ENCODE peak calls at places on chromosomes 12 and 14, in four cellular contexts. L is A549, I is pancreas, E is OCI-LY7. M is an unnamed sample. For H3K4me1, the result is how much of the 10 kb centered on the place peaks cover.

GRCh38 chr14:64501326-64502171 is 2.1 kb downstream of the ZBTB25 start:
- DNase-seq in L (peak), I (no peak), E (peak), M (peak)

GRCh38 chr12:118582863-118583262 is 206.5 kb downstream of the SUDS3 start:
- DNase-seq in L (no peak), I (no peak), E (no peak), M (no peak)

GRCh38 chr12:49187184-49187583 is 1.7 kb downstream of the TUBA1A start:
- DNase-seq in L (peak), I (no peak), E (no peak), M (no peak)

GRCh38 chr14:74945261-74945851 is 10.0 kb downstream of the PGF start:
- DNase-seq in L (peak), I (peak), E (peak), M (no peak)

GRCh38 chr12:5648692-5649338 is 216.9 kb downstream of the NTF3 start:
- DNase-seq in L (peak), I (no peak), E (peak), M (no peak)

GRCh38 chr12:40834321-40834720 is 142.1 kb downstream of the CNTN1 start:
- DNase-seq in L (no peak), I (no peak), E (no peak), M (no peak)

GRCh38 chr12:50772877-50773276 is 9.0 kb downstream of the ATF1 start:
- DNase-seq in L (no peak), I (no peak), E (no peak), M (no peak)

GRCh38 chr12:132282950-132283771 is 46.2 kb downstream of the GALNT9 start:
- DNase-seq in L (no peak), I (peak), E (peak), M (no peak)

GRCh38 chr12:46271846-46272245 is 3.0 kb upstream of the SLC38A1 start:
- DNase-seq in L (no peak), I (no peak), E (no peak), M (no peak)

GRCh38 chr12:52323416-52324067 is 2.3 kb upstream of the KRT83 start:
- DNase-seq in L (no peak), I (no peak), E (no peak), M (no peak)

GRCh38 chr14:105021656-105022275 is 883 bp upstream of the CDCA4 start:
- DNase-seq in L (peak), I (peak), E (peak), M (no peak)

GRCh38 chr14:99786423-99787051 is 6.7 kb upstream of the EML1 start:
- DNase-seq in L (no peak), I (no peak), E (no peak), M (no peak)

GRCh38 chr12:11497995-11498394 is 102.6 kb upstream of the PRB2 start:
- DNase-seq in L (no peak), I (no peak), E (peak), M (no peak)

GRCh38 chr14:104553166-104554087 is 26.1 kb upstream of the C14orf180 start:
- DNase-seq in L (no peak), I (peak), E (no peak), M (no peak)

GRCh38 chr14:104979758-104980591 is 1.8 kb upstream of the AHNAK2 start:
- DNase-seq in L (peak), I (peak), E (no peak), M (peak)

GRCh38 chr12:101828463-101829196 is 2.1 kb downstream of the GNPTAB start:
- DNase-seq in L (no peak), I (no peak), E (peak), M (no peak)
- H3K27ac ChIP-seq in L (no peak), I (no peak), E (peak), M (no peak)

DNA sequence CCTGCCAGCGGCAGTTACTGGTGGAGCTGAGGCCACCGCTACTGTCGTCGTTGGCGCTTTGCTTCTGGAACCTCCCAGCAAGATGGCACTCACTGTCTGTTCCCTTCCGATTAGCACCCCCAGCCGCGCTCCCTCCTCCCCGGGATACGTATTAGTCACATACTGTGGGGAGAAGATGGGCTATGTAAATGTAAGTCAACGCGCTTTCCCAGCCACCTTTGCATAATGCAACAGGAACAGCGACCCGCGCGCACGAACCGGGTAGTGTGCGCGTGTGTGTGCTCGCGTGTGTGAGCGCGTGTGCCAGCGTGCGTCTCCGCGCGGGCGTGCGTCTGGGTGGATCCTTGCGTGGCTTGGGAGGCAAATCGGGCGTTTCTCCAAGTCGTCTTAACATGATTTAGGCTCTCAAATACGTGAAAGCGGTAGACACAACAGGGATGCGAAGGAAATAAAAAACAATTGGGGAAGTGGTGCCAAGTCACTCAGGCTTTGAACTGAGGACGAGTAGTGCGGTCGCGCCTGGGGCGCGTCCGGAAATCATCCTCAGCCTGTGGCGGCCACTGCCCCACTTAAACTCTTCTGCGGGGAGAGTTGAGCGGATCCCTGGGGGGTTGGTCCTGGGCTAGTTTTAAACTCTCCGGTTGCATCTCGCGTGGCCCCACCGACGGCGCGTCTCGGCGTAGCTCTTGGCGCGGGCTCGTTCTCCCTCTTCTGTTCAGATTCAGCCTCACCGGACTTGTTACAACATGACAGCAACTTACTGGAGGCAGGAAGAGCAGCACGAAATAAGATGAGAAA is 1.8 kb downstream of the FLRT2 start:
- DNase-seq in L (peak), I (peak), E (no peak), M (peak)
- TF ChIP-seq CTCF in L (peak), I (no peak), E (no peak), M (peak)

DNA sequence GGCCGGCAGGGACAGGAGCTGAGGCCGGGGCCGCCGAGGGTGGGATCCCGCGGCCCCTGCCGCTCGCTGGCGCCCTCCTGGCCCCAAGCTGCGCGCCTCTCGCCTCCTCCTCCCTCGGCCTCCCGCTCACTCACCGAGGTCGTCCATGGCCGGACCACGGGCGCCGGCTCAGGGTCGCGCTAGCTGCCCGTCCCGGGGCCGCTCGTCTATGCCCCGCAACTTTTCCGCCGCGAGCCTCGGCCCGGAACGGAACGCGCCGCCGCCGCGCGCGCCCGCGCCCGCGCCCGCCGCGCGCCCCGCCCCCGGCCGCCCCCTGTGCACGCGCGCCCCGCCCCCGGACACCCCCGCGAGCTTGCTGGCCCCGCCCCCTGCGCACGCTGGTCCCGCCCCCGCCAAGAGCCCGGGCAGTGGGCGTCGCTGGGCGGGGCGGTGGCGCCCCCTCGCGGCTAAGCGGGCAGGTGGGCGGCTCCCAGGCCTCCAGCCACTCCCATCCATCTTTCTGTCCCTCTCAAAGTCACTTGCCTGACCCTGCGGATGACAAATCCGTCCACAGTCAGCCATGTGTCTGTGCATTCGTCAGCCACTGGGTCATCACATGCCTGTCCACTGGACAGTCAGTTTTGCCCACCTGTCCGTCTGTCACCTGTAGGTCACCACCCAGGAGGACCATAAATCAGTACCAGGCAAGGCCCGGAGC is at the start of gene PXN:
- DNase-seq in L (peak), I (peak), E (peak), M (peak)
- H3K4me1 ChIP-seq in L (under half), I (under half), E (under half), M (under half)

GRCh38 chr12:124527861-124528561 is 39.4 kb downstream of the NCOR2 start:
- DNase-seq in L (no peak), I (peak), E (no peak), M (no peak)
- H3K27ac ChIP-seq in L (no peak), I (no peak), E (no peak), M (peak)

GRCh38 chr12:31120392-31121008 is 46.8 kb downstream of the DDX11 start:
- DNase-seq in L (no peak), I (no peak), E (no peak), M (no peak)
- TF ChIP-seq CTCF in L (no peak), I (no peak), E (no peak), M (no peak)

DNA sequence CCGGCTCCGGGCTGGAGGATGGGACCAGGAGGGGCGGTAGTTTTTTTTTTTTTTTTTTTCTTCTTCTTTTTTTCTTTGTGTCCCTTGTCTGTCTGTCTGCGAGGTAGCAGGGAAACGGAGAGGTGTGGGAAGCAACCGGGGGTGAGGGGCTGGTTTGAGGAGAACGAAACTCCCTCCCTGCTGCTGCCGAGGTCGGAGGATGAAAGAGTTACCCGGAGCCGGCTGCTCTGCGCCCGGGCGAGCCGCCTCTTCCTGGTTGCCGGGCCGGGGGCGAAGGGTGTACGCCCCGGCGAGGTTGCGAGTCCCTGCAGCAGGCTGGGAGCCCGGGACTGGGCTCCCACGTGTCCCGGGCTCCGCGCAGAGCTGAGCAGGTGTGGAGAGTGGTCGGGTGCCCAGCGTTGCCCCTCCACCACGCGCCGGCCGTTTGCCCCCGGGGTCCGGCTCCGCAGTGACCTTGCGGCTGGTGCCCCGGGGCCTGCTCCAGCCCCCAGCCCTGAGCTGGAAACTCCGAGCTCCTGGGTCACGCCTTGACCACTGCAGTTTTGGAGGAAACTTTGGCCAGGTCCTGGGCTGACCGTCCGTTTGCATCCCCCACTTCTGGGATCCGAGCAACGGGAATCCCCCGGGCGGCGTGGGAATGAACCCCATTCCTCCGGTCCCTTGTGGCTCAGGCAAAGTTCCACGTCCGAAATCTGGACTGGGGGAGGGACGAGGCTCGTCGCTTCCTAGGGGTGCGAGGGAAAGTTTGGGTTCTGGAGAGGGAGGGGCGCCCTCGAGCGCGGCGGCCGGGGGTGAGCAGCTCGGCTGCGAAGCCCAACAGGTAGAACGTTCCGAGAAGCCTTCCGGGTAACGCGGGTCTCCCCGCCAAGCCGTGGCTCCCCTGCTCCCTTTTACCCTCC is 1.2 kb downstream of the CHST11 start:
- DNase-seq in L (peak), I (peak), E (peak), M (no peak)
- H3K4me1 ChIP-seq in L (under half), I (under half), E (half or more), M (under half)

GRCh38 chr12:76014007-76014406 is 17.6 kb downstream of the PHLDA1 start:
- DNase-seq in L (no peak), I (no peak), E (no peak), M (no peak)

GRCh38 chr12:76020731-76021672 is 10.6 kb downstream of the PHLDA1 start:
- DNase-seq in L (peak), I (no peak), E (no peak), M (no peak)

GRCh38 chr12:76020281-76020680 is 11.3 kb downstream of the PHLDA1 start:
- DNase-seq in L (peak), I (no peak), E (no peak), M (peak)

GRCh38 chr12:76018672-76019071 is 12.9 kb downstream of the PHLDA1 start:
- DNase-seq in L (no peak), I (no peak), E (no peak), M (no peak)

DNA sequence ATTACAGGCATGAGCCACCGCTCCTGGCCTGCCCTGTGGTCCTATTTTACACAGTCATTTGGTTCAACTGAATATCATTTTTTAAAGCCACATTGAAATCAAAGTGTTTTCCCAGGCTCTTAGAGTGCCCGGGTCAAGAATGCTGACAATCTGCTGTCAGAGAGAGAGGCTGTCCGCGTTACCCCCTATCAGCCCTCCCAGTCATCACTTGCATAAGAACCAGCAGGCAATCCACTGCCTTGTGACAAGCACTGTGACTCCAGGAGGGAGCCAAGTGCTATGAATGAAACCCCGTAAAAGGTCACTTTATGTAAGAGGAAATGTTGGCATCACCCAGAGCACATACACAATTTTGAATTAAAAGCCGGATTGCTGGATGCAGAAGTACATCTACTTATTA is 13.5 kb downstream of the PHLDA1 start:
- DNase-seq in L (peak), I (no peak), E (no peak), M (no peak)
- H3K27ac ChIP-seq in L (peak), I (no peak), E (no peak), M (no peak)

GRCh38 chr12:44465139-44465538 is 411.0 kb downstream of the NELL2 start:
- DNase-seq in L (peak), I (no peak), E (no peak), M (no peak)
- TF ChIP-seq CTCF in L (peak), I (no peak), E (peak), M (no peak)

GRCh38 chr14:73238941-73239340 is 1.6 kb downstream of the PAPLN start:
- DNase-seq in L (no peak), I (no peak), E (no peak), M (no peak)
- H3K4me1 ChIP-seq in L (under half), I (under half), E (under half), M (under half)

GRCh38 chr14:101875726-101876268 is 88.6 kb upstream of the DYNC1H1 start:
- DNase-seq in L (no peak), I (no peak), E (no peak), M (no peak)

GRCh38 chr14:101875041-101875725 is 89.2 kb upstream of the DYNC1H1 start:
- DNase-seq in L (no peak), I (no peak), E (no peak), M (no peak)

GRCh38 chr14:101877766-101878165 is 86.6 kb upstream of the DYNC1H1 start:
- DNase-seq in L (no peak), I (no peak), E (no peak), M (no peak)

GRCh38 chr14:101878222-101879211 is 85.9 kb upstream of the DYNC1H1 start:
- DNase-seq in L (no peak), I (no peak), E (peak), M (no peak)

GRCh38 chr14:101876539-101876938 is 87.8 kb upstream of the DYNC1H1 start:
- DNase-seq in L (no peak), I (no peak), E (peak), M (peak)
- H3K27ac ChIP-seq in L (no peak), I (peak), E (peak), M (no peak)